ENCODE peak calls at places on chromosomes 4 and X, in eight cellular contexts. One of them, this sample, is unnamed.

GRCh38 chr4:7195138-7195510 is 2.8 kb downstream of the SORCS2 start:
- DNase-seq in WTC11: no peak
- DNase-seq in K562: no peak
- DNase-seq in HepG2: no peak
- DNase-seq in A549: no peak
- DNase-seq in NB4: no peak
- DNase-seq in HCT116: no peak
- DNase-seq in H1: no peak
- DNase-seq in this sample: no peak

GRCh38 chrX:69618803-69619202 is 2.9 kb downstream of the EDA start:
- DNase-seq in A549: peak
- DNase-seq in HepG2: peak
- DNase-seq in NB4: peak
- DNase-seq in H1: no peak
- DNase-seq in K562: no peak
- DNase-seq in WTC11: peak
- DNase-seq in HCT116: no peak
- DNase-seq in this sample: peak

GRCh38 chrX:66110112-66110511 is 53.9 kb upstream of the HEPH start:
- DNase-seq in NB4: peak
- DNase-seq in K562: peak
- DNase-seq in HepG2: no peak
- DNase-seq in WTC11: peak
- DNase-seq in HCT116: peak
- DNase-seq in H1: no peak
- DNase-seq in A549: peak
- DNase-seq in this sample: peak

GRCh38 chr4:8690216-8690786 is 97.7 kb downstream of the CPZ start:
- DNase-seq in HepG2: no peak
- DNase-seq in H1: peak
- DNase-seq in A549: no peak
- DNase-seq in NB4: no peak
- DNase-seq in WTC11: peak
- DNase-seq in K562: no peak
- DNase-seq in HCT116: no peak
- DNase-seq in this sample: no peak

GRCh38 chrX:48086119-48086518 is 14.7 kb upstream of the ZNF630 start:
- DNase-seq in H1: no peak
- DNase-seq in HepG2: peak
- DNase-seq in A549: no peak
- DNase-seq in HCT116: peak
- DNase-seq in NB4: no peak
- DNase-seq in WTC11: no peak
- DNase-seq in K562: no peak
- DNase-seq in this sample: no peak

GRCh38 chrX:18617351-18617750 is 54.6 kb downstream of the RS1 start:
- DNase-seq in A549: peak
- DNase-seq in K562: no peak
- DNase-seq in NB4: no peak
- DNase-seq in WTC11: no peak
- DNase-seq in HepG2: peak
- DNase-seq in H1: no peak
- DNase-seq in HCT116: peak
- DNase-seq in this sample: peak

GRCh38 chr4:80266267-80266901 is at the start of gene FGF5:
- DNase-seq in HCT116: no peak
- DNase-seq in WTC11: peak
- DNase-seq in K562: peak
- DNase-seq in H1: peak
- DNase-seq in NB4: peak
- DNase-seq in A549: no peak
- DNase-seq in HepG2: no peak
- DNase-seq in this sample: peak

GRCh38 chr4:23818097-23818648 is 71.7 kb downstream of the PPARGC1A start:
- DNase-seq in H1: no peak
- DNase-seq in A549: no peak
- DNase-seq in K562: no peak
- DNase-seq in HCT116: no peak
- DNase-seq in HepG2: no peak
- DNase-seq in NB4: no peak
- DNase-seq in WTC11: no peak
- DNase-seq in this sample: no peak

GRCh38 chr4:2823301-2823670 is 20.4 kb upstream of the ADD1 start:
- DNase-seq in NB4: no peak
- DNase-seq in H1: no peak
- DNase-seq in HCT116: no peak
- DNase-seq in WTC11: no peak
- DNase-seq in HepG2: no peak
- DNase-seq in K562: no peak
- DNase-seq in A549: no peak
- DNase-seq in this sample: no peak

GRCh38 chr4:102825261-102826071 is 1.9 kb downstream of the UBE2D3 start:
- DNase-seq in HepG2: peak
- DNase-seq in WTC11: no peak
- DNase-seq in NB4: peak
- DNase-seq in HCT116: peak
- DNase-seq in K562: no peak
- DNase-seq in A549: peak
- DNase-seq in H1: no peak
- DNase-seq in this sample: peak

GRCh38 chrX:10381218-10381617 is 224.4 kb downstream of the CLCN4 start:
- DNase-seq in A549: no peak
- DNase-seq in NB4: no peak
- DNase-seq in K562: no peak
- DNase-seq in HepG2: no peak
- DNase-seq in HCT116: no peak
- DNase-seq in H1: no peak
- DNase-seq in WTC11: no peak
- DNase-seq in this sample: no peak
- TF ChIP-seq MAX in A549: no peak
- TF ChIP-seq MAX in NB4: no peak
- TF ChIP-seq MAX in K562: no peak
- TF ChIP-seq MAX in HepG2: no peak
- TF ChIP-seq MAX in HCT116: no peak
- TF ChIP-seq MAX in H1: no peak
- TF ChIP-seq MAX in WTC11: no peak
- TF ChIP-seq MAX in this sample: no peak

GRCh38 chr4:4480205-4480604 is 61.6 kb downstream of the STX18 start:
- DNase-seq in H1: no peak
- DNase-seq in NB4: no peak
- DNase-seq in HCT116: no peak
- DNase-seq in HepG2: no peak
- DNase-seq in A549: no peak
- DNase-seq in K562: no peak
- DNase-seq in WTC11: no peak
- DNase-seq in this sample: no peak

GRCh38 chr4:4479366-4479765 is 62.5 kb downstream of the STX18 start:
- DNase-seq in HepG2: no peak
- DNase-seq in K562: no peak
- DNase-seq in A549: no peak
- DNase-seq in H1: no peak
- DNase-seq in NB4: no peak
- DNase-seq in HCT116: no peak
- DNase-seq in WTC11: no peak
- DNase-seq in this sample: no peak

GRCh38 chr4:4480685-4481393 is 61.0 kb downstream of the STX18 start:
- DNase-seq in HCT116: no peak
- DNase-seq in HepG2: no peak
- DNase-seq in A549: peak
- DNase-seq in NB4: peak
- DNase-seq in K562: no peak
- DNase-seq in WTC11: no peak
- DNase-seq in H1: no peak
- DNase-seq in this sample: peak

GRCh38 chr4:4477391-4477790 is 64.5 kb downstream of the STX18 start:
- DNase-seq in HCT116: no peak
- DNase-seq in K562: no peak
- DNase-seq in WTC11: no peak
- DNase-seq in NB4: no peak
- DNase-seq in A549: no peak
- DNase-seq in H1: no peak
- DNase-seq in HepG2: no peak
- DNase-seq in this sample: peak

GRCh38 chr4:4477796-4478195 is 64.1 kb downstream of the STX18 start:
- DNase-seq in A549: no peak
- DNase-seq in K562: no peak
- DNase-seq in H1: no peak
- DNase-seq in NB4: no peak
- DNase-seq in HCT116: no peak
- DNase-seq in WTC11: no peak
- DNase-seq in HepG2: no peak
- DNase-seq in this sample: no peak
- TF ChIP-seq MAX in A549: no peak
- TF ChIP-seq MAX in K562: no peak
- TF ChIP-seq MAX in H1: no peak
- TF ChIP-seq MAX in NB4: no peak
- TF ChIP-seq MAX in HCT116: no peak
- TF ChIP-seq MAX in WTC11: no peak
- TF ChIP-seq MAX in HepG2: no peak
- TF ChIP-seq MAX in this sample: no peak

GRCh38 chrX:29461039-29461438 is 754.3 kb upstream of the MAGEB2 start:
- DNase-seq in K562: no peak
- DNase-seq in HepG2: no peak
- DNase-seq in WTC11: no peak
- DNase-seq in NB4: no peak
- DNase-seq in H1: no peak
- DNase-seq in A549: no peak
- DNase-seq in HCT116: no peak
- DNase-seq in this sample: no peak
- TF ChIP-seq MAX in K562: no peak
- TF ChIP-seq MAX in HepG2: no peak
- TF ChIP-seq MAX in WTC11: no peak
- TF ChIP-seq MAX in NB4: no peak
- TF ChIP-seq MAX in H1: no peak
- TF ChIP-seq MAX in A549: no peak
- TF ChIP-seq MAX in HCT116: no peak
- TF ChIP-seq MAX in this sample: no peak

GRCh38 chr4:147862043-147862692 is 130.3 kb downstream of the ARHGAP10 start:
- DNase-seq in HCT116: no peak
- DNase-seq in HepG2: no peak
- DNase-seq in H1: no peak
- DNase-seq in A549: no peak
- DNase-seq in WTC11: no peak
- DNase-seq in K562: no peak
- DNase-seq in NB4: no peak
- DNase-seq in this sample: no peak
- TF ChIP-seq MAX in HCT116: no peak
- TF ChIP-seq MAX in HepG2: no peak
- TF ChIP-seq MAX in H1: no peak
- TF ChIP-seq MAX in A549: no peak
- TF ChIP-seq MAX in WTC11: no peak
- TF ChIP-seq MAX in K562: no peak
- TF ChIP-seq MAX in NB4: no peak
- TF ChIP-seq MAX in this sample: no peak